ENCODE peak calls at places on chromosome 2, in nine cellular contexts. R, T, W, F, G, Z, U, H and K are unnamed samples. For H3K4me1, the result is how much of the 10 kb centered on the place peaks cover.

GRCh38 chr2:64326578-64327050 is 127.3 kb upstream of the LGALSL start:
- DNase-seq in R (no peak), T (no peak), W (no peak), F (no peak), G (no peak), Z (no peak), U (no peak), H (no peak), K (no peak)

GRCh38 chr2:201964631-201965206 is 68.9 kb upstream of the FZD7 start:
- DNase-seq in R (no peak), T (no peak), W (peak), F (no peak), G (peak), Z (no peak), U (no peak), H (peak), K (no peak)

GRCh38 chr2:71833855-71834554 is 313.7 kb downstream of the CYP26B1 start:
- DNase-seq in R (no peak), T (peak), W (peak), F (no peak), G (no peak), Z (no peak), U (peak), H (no peak), K (no peak)

GRCh38 chr2:177334940-177335543 is 57.5 kb upstream of the AGPS start:
- DNase-seq in R (no peak), T (peak), W (peak), F (peak), G (no peak), Z (no peak), U (no peak), H (no peak), K (peak)

GRCh38 chr2:203830294-203831055 is 37.1 kb upstream of the CTLA4 start:
- DNase-seq in R (no peak), T (no peak), W (no peak), F (no peak), G (no peak), Z (no peak), U (no peak), H (no peak), K (no peak)

GRCh38 chr2:141641462-141641861 is 489.4 kb downstream of the LRP1B start:
- DNase-seq in R (no peak), T (peak), W (peak), F (no peak), G (peak), Z (no peak), U (no peak), H (no peak), K (no peak)

GRCh38 chr2:220071716-220072115 is 444.3 kb downstream of the SLC4A3 start:
- DNase-seq in R (no peak), T (no peak), W (no peak), F (no peak), G (no peak), Z (no peak), U (no peak), H (no peak), K (no peak)

GRCh38 chr2:231884438-231885140 is 41.6 kb downstream of the NPPC start:
- DNase-seq in R (no peak), T (no peak), W (no peak), F (no peak), G (no peak), Z (no peak), U (no peak), H (no peak), K (no peak)

GRCh38 chr2:21438949-21439348 is 315.2 kb downstream of the TDRD15 start:
- DNase-seq in R (no peak), T (peak), W (peak), F (no peak), G (peak), Z (no peak), U (no peak), H (no peak), K (no peak)

GRCh38 chr2:60707750-60708371 is 48.2 kb upstream of the PAPOLG start:
- DNase-seq in R (no peak), T (peak), W (peak), F (no peak), G (peak), Z (peak), U (no peak), H (no peak), K (peak)

GRCh38 chr2:186457908-186458307 is 28.2 kb upstream of the ZC3H15 start:
- DNase-seq in R (no peak), T (no peak), W (peak), F (no peak), G (peak), Z (no peak), U (no peak), H (no peak), K (no peak)

GRCh38 chr2:54310314-54310713 is 54.3 kb upstream of the TSPYL6 start:
- DNase-seq in R (no peak), T (no peak), W (peak), F (no peak), G (peak), Z (no peak), U (no peak), H (no peak), K (no peak)

DNA sequence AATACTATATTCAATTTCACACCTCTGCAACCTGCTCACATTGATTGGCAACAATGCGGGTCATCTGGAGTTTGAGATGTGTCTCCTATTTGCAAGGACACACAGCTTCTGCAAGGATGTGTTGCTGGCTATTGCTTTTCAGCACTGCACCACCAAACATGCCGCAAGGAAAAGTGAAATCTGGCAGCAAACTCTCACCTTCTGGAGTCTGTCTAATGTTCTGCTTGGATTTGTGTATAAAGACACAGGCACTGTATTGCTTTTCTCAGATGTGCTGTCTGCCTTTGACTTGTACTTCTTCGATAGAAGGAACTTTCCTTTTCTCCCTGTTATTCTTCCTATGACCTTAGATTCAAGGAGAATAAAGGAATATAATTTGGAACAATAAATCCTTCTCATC is 138.6 kb upstream of the EPHA4 start:
- DNase-seq in R (no peak), T (no peak), W (no peak), F (no peak), G (no peak), Z (no peak), U (no peak), H (no peak), K (no peak)
- H3K4me1 ChIP-seq in R (under half), T (under half), W (under half), F (under half), G (under half), Z (under half), U (under half), H (under half), K (half or more)

GRCh38 chr2:48116518-48116917 is 210.2 kb upstream of the FBXO11 start:
- DNase-seq in R (no peak), T (no peak), W (no peak), F (no peak), G (no peak), Z (no peak), U (no peak), H (no peak), K (no peak)
- H3K4me1 ChIP-seq in R (under half), T (under half), W (under half), F (under half), G (under half), Z (under half), U (under half), H (under half), K (under half)

DNA sequence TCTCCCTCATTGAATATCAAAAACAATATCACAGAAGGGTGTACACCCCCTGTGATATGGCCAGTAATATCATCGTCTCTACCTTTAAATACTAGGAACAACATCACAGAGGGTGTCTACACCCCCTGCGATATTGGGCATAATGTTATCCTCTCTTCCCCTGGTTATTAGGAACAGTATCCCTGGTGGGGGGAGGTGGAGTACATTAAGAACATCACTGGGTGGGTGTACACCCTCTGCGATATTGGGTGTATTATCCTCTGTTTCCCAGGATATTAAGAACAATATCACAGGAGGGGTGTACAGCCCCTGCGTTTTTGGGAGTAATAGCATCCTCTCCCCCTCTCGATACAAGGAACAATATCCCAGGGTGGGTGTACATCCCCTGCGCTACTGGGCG is 1932.8 kb downstream of the SUCLG1 start:
- DNase-seq in R (no peak), T (no peak), W (no peak), F (no peak), G (no peak), Z (no peak), U (no peak), H (no peak), K (no peak)
- H3K4me1 ChIP-seq in R (under half), T (under half), W (under half), F (under half), G (under half), Z (under half), U (under half), H (under half), K (under half)

GRCh38 chr2:217437289-217437688 is 565.5 kb downstream of the TNS1 start:
- DNase-seq in R (no peak), T (no peak), W (no peak), F (no peak), G (no peak), Z (no peak), U (no peak), H (no peak), K (no peak)

GRCh38 chr2:217438136-217438535 is 564.7 kb downstream of the TNS1 start:
- DNase-seq in R (no peak), T (no peak), W (no peak), F (no peak), G (no peak), Z (no peak), U (no peak), H (no peak), K (no peak)

GRCh38 chr2:217438821-217439220 is 564.0 kb downstream of the TNS1 start:
- DNase-seq in R (no peak), T (no peak), W (no peak), F (no peak), G (no peak), Z (no peak), U (no peak), H (no peak), K (no peak)

GRCh38 chr2:217434183-217434620 is 568.6 kb downstream of the TNS1 start:
- DNase-seq in R (peak), T (peak), W (peak), F (peak), G (peak), Z (peak), U (peak), H (no peak), K (peak)

GRCh38 chr2:217436386-217436785 is 566.4 kb downstream of the TNS1 start:
- DNase-seq in R (no peak), T (no peak), W (no peak), F (no peak), G (no peak), Z (no peak), U (no peak), H (no peak), K (no peak)
- H3K4me1 ChIP-seq in R (under half), T (half or more), W (under half), F (under half), G (under half), Z (under half), U (under half), H (under half), K (under half)

DNA sequence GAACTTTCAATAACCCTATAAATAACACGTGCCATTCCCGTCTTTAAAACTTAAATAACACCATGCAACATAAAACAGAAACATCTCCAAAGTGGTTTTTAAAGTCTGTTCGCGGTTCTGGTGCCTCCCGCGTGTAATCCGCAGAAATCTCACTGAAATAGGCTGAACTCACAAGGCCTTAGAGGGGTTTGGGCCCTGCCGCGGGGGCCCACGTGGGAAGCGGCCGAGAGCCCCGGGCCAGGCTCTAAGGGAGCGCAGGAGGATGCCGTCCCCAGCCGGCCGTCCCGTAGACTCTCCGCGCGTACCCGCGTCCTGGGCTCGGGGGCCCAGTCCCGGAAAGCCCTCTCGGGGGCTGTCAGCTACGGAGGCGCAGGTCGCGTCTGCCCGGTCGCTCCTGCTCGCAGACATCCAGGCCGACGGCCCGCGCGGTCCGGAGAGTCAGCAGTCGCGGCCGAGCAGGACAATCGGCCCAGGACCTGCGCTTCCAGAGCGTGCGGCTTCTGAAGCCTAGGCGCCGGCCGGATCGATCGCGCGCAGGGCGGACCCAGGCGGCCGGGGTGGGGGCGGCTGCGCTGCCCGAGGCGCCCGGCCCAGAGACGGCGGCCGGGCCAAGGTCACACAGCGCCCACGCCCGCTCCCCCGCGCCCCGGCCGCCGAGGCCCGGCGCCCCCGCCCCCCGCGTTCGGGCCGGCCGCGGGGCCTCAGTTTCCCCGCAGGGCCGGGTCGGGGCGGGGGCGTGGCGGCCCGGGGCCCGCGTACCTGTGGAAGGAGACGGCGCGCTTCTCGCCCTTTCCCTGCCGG is 576 bp downstream of the THAP4 start:
- DNase-seq in R (peak), T (peak), W (peak), F (no peak), G (no peak), Z (no peak), U (peak), H (no peak), K (peak)
- H3K4me1 ChIP-seq in R (under half), T (under half), W (under half), F (under half), G (under half), Z (under half), U (under half), H (under half), K (under half)

DNA sequence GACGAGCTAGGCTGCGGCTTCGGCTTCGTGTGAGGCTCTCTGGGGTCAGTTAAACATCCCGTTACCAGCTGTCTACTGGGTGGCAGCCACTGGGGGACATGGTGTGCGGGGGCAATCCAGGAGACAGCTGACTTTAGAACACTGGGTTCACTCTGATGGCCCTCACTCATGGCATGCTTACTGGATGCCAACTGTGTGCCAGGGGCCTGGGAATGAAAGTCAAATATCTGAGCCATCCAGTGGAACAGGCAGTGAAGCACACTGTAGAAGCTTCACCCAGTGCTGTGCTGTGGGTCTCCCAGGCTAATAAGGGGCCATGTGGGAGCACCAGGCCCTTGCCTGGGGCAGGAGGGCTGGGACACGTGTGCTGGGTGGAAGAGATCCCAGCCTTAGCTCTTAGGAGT is 48.3 kb downstream of the GLI2 start:
- DNase-seq in R (no peak), T (no peak), W (no peak), F (no peak), G (no peak), Z (no peak), U (no peak), H (no peak), K (no peak)
- H3K4me1 ChIP-seq in R (under half), T (under half), W (under half), F (under half), G (under half), Z (under half), U (under half), H (under half), K (half or more)

GRCh38 chr2:217825469-217826235 is 177.1 kb downstream of the TNS1 start:
- DNase-seq in R (peak), T (no peak), W (no peak), F (no peak), G (no peak), Z (no peak), U (no peak), H (no peak), K (no peak)
- H3K4me1 ChIP-seq in R (under half), T (under half), W (under half), F (under half), G (under half), Z (under half), U (under half), H (under half), K (under half)

GRCh38 chr2:45765847-45766254 is 114.4 kb downstream of the PRKCE start:
- DNase-seq in R (no peak), T (no peak), W (no peak), F (peak), G (no peak), Z (no peak), U (peak), H (no peak), K (no peak)

GRCh38 chr2:45763256-45763655 is 111.8 kb downstream of the PRKCE start:
- DNase-seq in R (no peak), T (no peak), W (peak), F (no peak), G (peak), Z (no peak), U (no peak), H (no peak), K (no peak)

GRCh38 chr2:45761660-45762059 is 110.2 kb downstream of the PRKCE start:
- DNase-seq in R (no peak), T (no peak), W (no peak), F (no peak), G (no peak), Z (no peak), U (no peak), H (no peak), K (no peak)

GRCh38 chr2:45763797-45764196 is 112.3 kb downstream of the PRKCE start:
- DNase-seq in R (no peak), T (no peak), W (no peak), F (no peak), G (no peak), Z (no peak), U (no peak), H (no peak), K (no peak)

DNA sequence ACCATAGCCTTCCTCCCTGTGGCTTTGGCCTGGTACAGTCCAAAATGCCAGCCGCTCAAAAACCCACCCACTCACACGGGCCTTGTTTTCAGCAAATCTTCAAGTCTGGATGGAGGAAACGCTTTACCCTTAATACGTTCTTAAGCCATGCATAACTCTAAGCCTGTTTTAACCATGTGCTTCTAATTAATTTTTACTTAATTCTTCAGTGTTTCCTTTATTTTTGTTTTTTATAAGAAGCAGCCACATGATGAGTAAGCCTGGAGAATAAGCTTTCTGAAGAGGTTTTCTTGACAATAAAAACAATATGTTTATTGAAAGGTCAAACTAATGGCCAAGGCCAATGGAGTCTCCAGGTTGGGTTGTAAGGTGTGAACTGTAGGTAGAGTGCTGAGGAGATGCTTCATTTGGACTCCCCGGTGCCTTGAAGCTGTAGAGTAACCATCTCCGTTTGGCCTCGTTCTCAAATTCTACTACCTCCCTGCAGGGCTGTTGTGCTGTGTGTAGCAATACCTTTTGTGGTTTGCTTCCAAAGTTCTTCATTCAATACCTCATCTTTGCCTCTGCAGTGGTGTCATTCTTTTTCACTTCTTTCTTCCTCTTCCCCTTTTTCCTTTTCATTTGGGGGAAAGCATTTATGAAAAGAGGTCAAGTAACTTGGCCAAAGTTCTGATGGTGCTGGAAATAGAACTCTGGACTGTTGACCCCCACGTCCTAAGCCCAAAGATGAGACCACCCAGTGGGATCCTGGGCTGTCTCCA is 113.7 kb downstream of the PRKCE start:
- DNase-seq in R (no peak), T (no peak), W (no peak), F (no peak), G (no peak), Z (no peak), U (no peak), H (no peak), K (no peak)
- H3K4me1 ChIP-seq in R (under half), T (under half), W (under half), F (under half), G (under half), Z (under half), U (under half), H (under half), K (under half)